ENCODE peak calls at places on chromosomes 16 and 17, in four cellular contexts. Q is PC-3, U is IMR-90, P is mammary epithelial cell. B is an unnamed sample. For H3K4me1, the result is how much of the 10 kb centered on the place peaks cover.

GRCh38 chr16:58280146-58280845 is 14.5 kb downstream of the PRSS54 start:
- DNase-seq in U (no peak), Q (no peak), P (peak), B (no peak)

GRCh38 chr16:55040366-55041086 is 109.9 kb downstream of the IRX5 start:
- DNase-seq in P (no peak), U (no peak), Q (no peak), B (no peak)

GRCh38 chr17:42431758-42432161 is 8.7 kb upstream of the CAVIN1 start:
- DNase-seq in P (no peak), Q (no peak), U (peak), B (no peak)

GRCh38 chr17:5861849-5862248 is 208.3 kb upstream of the WSCD1 start:
- DNase-seq in U (no peak), Q (peak), P (no peak), B (no peak)

GRCh38 chr16:11700264-11701029 is 32.2 kb downstream of the SNN start:
- DNase-seq in P (no peak), Q (no peak), U (peak), B (no peak)

GRCh38 chr16:50844840-50845239 is 103.0 kb downstream of the CYLD start:
- DNase-seq in U (no peak), P (no peak), Q (no peak), B (no peak)

GRCh38 chr16:66698046-66698445 is 1.5 kb upstream of the CMTM4 start:
- DNase-seq in Q (no peak), P (no peak), U (no peak), B (no peak)

GRCh38 chr16:89574681-89575246 is 794 bp upstream of the CPNE7 start:
- DNase-seq in Q (peak), P (peak), U (peak), B (peak)

GRCh38 chr17:1362964-1363363 is 37.1 kb downstream of the YWHAE start:
- DNase-seq in P (no peak), U (no peak), Q (no peak), B (no peak)

GRCh38 chr17:57459286-57459915 is 203.1 kb downstream of the MSI2 start:
- DNase-seq in U (peak), P (peak), Q (peak), B (no peak)

GRCh38 chr17:57946798-57947358 is 8.3 kb downstream of the CUEDC1 start:
- DNase-seq in Q (peak), P (peak), U (peak), B (no peak)

GRCh38 chr17:4960279-4960922 is 7.2 kb downstream of the SPAG7 start:
- DNase-seq in Q (no peak), P (no peak), U (no peak), B (no peak)

GRCh38 chr17:17445925-17446665 is 30.7 kb upstream of the MED9 start:
- DNase-seq in P (peak), U (peak), Q (peak), B (no peak)

GRCh38 chr17:61581611-61582349 is 9.2 kb downstream of the NACA2 start:
- DNase-seq in U (peak), Q (peak), P (peak), B (no peak)

GRCh38 chr17:14919049-14919545 is 346.0 kb downstream of the PMP22 start:
- DNase-seq in P (no peak), U (no peak), Q (no peak), B (no peak)

GRCh38 chr16:85798901-85799496 is 345 bp downstream of the EMC8 start:
- DNase-seq in Q (no peak), P (peak), U (peak), B (no peak)

GRCh38 chr17:51745993-51746392 is 412.5 kb downstream of the CA10 start:
- DNase-seq in P (peak), U (no peak), Q (peak), B (no peak)

GRCh38 chr16:66510711-66511614 is 39.0 kb downstream of the TK2 start:
- DNase-seq in Q (peak), P (no peak), U (no peak), B (peak)

GRCh38 chr17:65389426-65389825 is 172.0 kb downstream of the AXIN2 start:
- DNase-seq in Q (peak), P (no peak), U (peak), B (no peak)

GRCh38 chr17:69090365-69090764 is 29.6 kb upstream of the ABCA9 start:
- DNase-seq in P (no peak), U (no peak), Q (no peak), B (no peak)

GRCh38 chr16:83968891-83969672 is 1.0 kb downstream of the NECAB2 start:
- DNase-seq in P (no peak), U (no peak), Q (no peak), B (peak)

GRCh38 chr16:85206472-85207356 is 94.4 kb upstream of the CIBAR2 start:
- DNase-seq in Q (no peak), P (no peak), U (peak), B (peak)

GRCh38 chr17:38701504-38702165 is 3.4 kb upstream of the MLLT6 start:
- DNase-seq in Q (peak), U (peak), P (peak), B (no peak)

GRCh38 chr16:84332975-84333684 is 35.2 kb upstream of the ATP2C2 start:
- DNase-seq in P (no peak), Q (no peak), U (no peak), B (no peak)

GRCh38 chr17:70344356-70345060 is 175.2 kb downstream of the KCNJ2 start:
- DNase-seq in U (peak), P (peak), Q (peak), B (no peak)

GRCh38 chr17:66123163-66123562 is 68.8 kb downstream of the CEP112 start:
- DNase-seq in P (peak), Q (peak), U (peak), B (no peak)

GRCh38 chr16:51888021-51888420 is 658.9 kb downstream of the TOX3 start:
- DNase-seq in P (peak), U (peak), Q (no peak), B (no peak)

GRCh38 chr17:28734712-28735241 is 6.2 kb downstream of the NEK8 start:
- DNase-seq in P (no peak), U (no peak), Q (no peak), B (no peak)

GRCh38 chr17:12665263-12666210 is at the start of gene MYOCD:
- DNase-seq in U (peak), P (no peak), Q (no peak), B (peak)

GRCh38 chr17:11506635-11507034 is 91.6 kb upstream of the DNAH9 start:
- DNase-seq in P (no peak), U (no peak), Q (peak), B (no peak)

GRCh38 chr17:78403822-78404221 is 25.4 kb downstream of the PGS1 start:
- DNase-seq in P (no peak), U (no peak), Q (no peak), B (no peak)

GRCh38 chr17:79614248-79614647 is 3.4 kb upstream of the RBFOX3 start:
- DNase-seq in P (no peak), U (no peak), Q (no peak), B (no peak)

GRCh38 chr17:44536090-44536960 is 21.0 kb upstream of the FZD2 start:
- DNase-seq in U (no peak), P (no peak), Q (no peak), B (no peak)

GRCh38 chr17:45408611-45409421 is 23.9 kb downstream of the ARHGAP27 start:
- DNase-seq in P (no peak), Q (no peak), U (no peak), B (no peak)

GRCh38 chr17:75695830-75696271 is 25.4 kb upstream of the ITGB4 start:
- DNase-seq in Q (no peak), P (no peak), U (no peak), B (peak)
- H3K4me1 ChIP-seq in Q (half or more), P (half or more), U (under half), B (half or more)

GRCh38 chr17:30093463-30094147 is 23.0 kb upstream of the NSRP1 start:
- DNase-seq in Q (peak), P (peak), U (peak), B (no peak)

GRCh38 chr17:30092886-30093285 is 23.7 kb upstream of the NSRP1 start:
- DNase-seq in Q (no peak), U (no peak), P (no peak), B (no peak)

GRCh38 chr17:30091771-30092170 is 24.8 kb upstream of the NSRP1 start:
- DNase-seq in Q (peak), U (peak), P (no peak), B (no peak)

GRCh38 chr17:30091166-30091670 is 25.4 kb upstream of the NSRP1 start:
- DNase-seq in U (no peak), Q (no peak), P (no peak), B (no peak)

GRCh38 chr17:30095507-30096244 is 20.9 kb upstream of the NSRP1 start:
- DNase-seq in U (peak), P (peak), Q (peak), B (no peak)
- TF ChIP-seq CTCF in U (peak), P (peak), Q (peak), B (peak)

DNA sequence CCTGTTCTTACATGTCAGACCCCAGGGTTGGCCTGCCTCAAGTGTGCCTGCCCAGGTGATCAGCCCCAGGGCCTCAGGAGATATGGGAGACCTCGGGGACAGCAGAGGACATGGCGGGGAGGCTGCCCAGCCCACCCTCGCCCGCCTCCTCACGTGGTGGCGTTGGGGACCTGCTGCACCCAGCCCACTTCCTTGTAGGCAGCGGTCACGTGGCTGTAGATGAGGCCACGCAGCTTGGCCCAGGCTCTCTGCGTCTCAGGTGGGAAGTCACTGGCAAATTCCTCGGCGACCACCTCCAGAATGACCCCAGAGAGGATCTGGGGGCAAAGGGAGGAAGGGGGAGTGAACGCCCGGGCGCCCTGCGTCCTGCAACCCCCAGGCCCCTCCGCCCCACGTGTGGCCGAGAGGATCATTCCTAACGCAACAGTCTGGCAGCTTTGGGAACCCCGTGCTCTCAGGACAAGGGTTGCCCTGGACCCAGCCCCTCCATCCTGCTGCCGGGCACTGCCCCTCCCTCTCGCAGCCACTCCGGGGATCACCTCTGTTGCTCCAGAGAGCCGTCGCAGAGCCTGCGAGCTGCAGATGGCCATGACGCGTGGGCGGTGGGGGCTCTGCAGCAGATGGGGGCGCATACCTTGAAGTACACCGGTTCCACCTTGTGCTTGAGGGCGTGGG is 6.5 kb downstream of the CYGB start:
- DNase-seq in U (no peak), Q (no peak), P (no peak), B (no peak)
- H3K4me3 ChIP-seq in U (no peak), Q (no peak), P (no peak), B (peak)

GRCh38 chr17:74212262-74212912 is 984 bp upstream of the TTYH2 start:
- DNase-seq in P (no peak), U (no peak), Q (peak), B (peak)
- H3K4me1 ChIP-seq in P (under half), U (under half), Q (under half), B (half or more)

B was measured in left ventricle myocardium inferior.